ENCODE peak calls at places on chromosomes 3 and 15, in four cellular contexts. S is breast epithelium; T is stimulated activated effector memory CD8-positive, alpha-beta T cell treated with anti-CD3 and anti-CD28 coated beads, Interleukin-12 subunit alpha, Interleukin-12 subunit beta, amount 100 ng/mL, for 72 hours; F is HFF-Myc. X is an unnamed sample.

GRCh38 chr3:53495518-53496501 is 1.4 kb downstream of the CACNA1D start:
- DNase-seq in S (no peak), T (no peak), F (no peak), X (no peak)

GRCh38 chr15:69225355-69226027 is 65.1 kb downstream of the GLCE start:
- DNase-seq in S (no peak), T (no peak), F (peak; percentile 6), X (peak; percentile 17)

GRCh38 chr3:64584193-64584592 is 103.6 kb downstream of the ADAMTS9 start:
- DNase-seq in S (no peak), T (no peak), F (no peak), X (no peak)

GRCh38 chr15:65382921-65383320 is 5.1 kb upstream of the IGDCC3 start:
- DNase-seq in S (no peak), T (no peak), F (no peak), X (no peak)

GRCh38 chr15:69059170-69059943 is 44.9 kb downstream of the NOX5 start:
- DNase-seq in S (peak; percentile 91), T (peak; percentile 81), F (peak; percentile 89), X (peak; percentile 57)

GRCh38 chr3:9681723-9682081 is 21.9 kb upstream of the CPNE9 start:
- DNase-seq in S (no peak), T (no peak), F (no peak), X (no peak)

GRCh38 chr3:67781218-67781617 is 126.8 kb upstream of the SUCLG2 start:
- DNase-seq in S (no peak), T (no peak), F (no peak), X (no peak)

GRCh38 chr15:80093854-80094418 is 34.5 kb downstream of the ZFAND6 start:
- DNase-seq in S (no peak), T (no peak), F (no peak), X (peak; percentile 64)

GRCh38 chr3:71725279-71725991 is at the start of gene EIF4E3:
- DNase-seq in S (no peak), T (peak; percentile 79), F (no peak), X (no peak)

GRCh38 chr3:54917172-54917571 is 10.7 kb downstream of the LRTM1 start:
- DNase-seq in S (no peak), T (no peak), F (peak; percentile 87), X (no peak)

GRCh38 chr3:198071602-198072285 is 111.7 kb downstream of the LMLN start:
- DNase-seq in S (no peak), T (peak; percentile 75), F (peak; percentile 87), X (no peak)

GRCh38 chr3:48016336-48016973 is at the start of gene MAP4:
- DNase-seq in S (no peak), T (no peak), F (no peak), X (no peak)

GRCh38 chr3:148697311-148698189 is at the start of gene AGTR1:
- DNase-seq in S (peak; percentile 56), T (no peak), F (no peak), X (no peak)

GRCh38 chr3:64209866-64210609 is 15.2 kb downstream of the PRICKLE2 start:
- DNase-seq in S (no peak), T (no peak), F (no peak), X (no peak)

GRCh38 chr3:71581451-71581980 is 2.0 kb downstream of the FOXP1 start:
- DNase-seq in S (peak; percentile 54), T (peak; percentile 68), F (no peak), X (no peak)

GRCh38 chr15:71691700-71692417 is 118.5 kb upstream of the NR2E3 start:
- DNase-seq in S (no peak), T (no peak), F (peak; percentile 69), X (peak; percentile 53)

GRCh38 chr15:74369084-74369745 is 1.8 kb upstream of the CYP11A1 start:
- DNase-seq in S (peak; percentile 22), T (no peak), F (no peak), X (no peak)

X was measured in LNCaP clone FGC.